ENCODE peak calls at places on chromosomes 1 and 21, in nine cellular contexts. One of them, this sample, is unnamed.

GRCh38 chr1:5643360-5644090 is 348.7 kb downstream of the NPHP4 start:
- DNase-seq in left ventricle myocardium inferior: no peak
- DNase-seq in lower lobe of right lung: no peak
- DNase-seq in tibial nerve: no peak
- DNase-seq in pancreas: peak; percentile 42
- DNase-seq in MM.1S: no peak
- DNase-seq in neural progenitor cell: no peak
- DNase-seq in GM23338: no peak
- DNase-seq in CD8-positive, alpha-beta T cell: no peak
- DNase-seq in this sample: no peak

GRCh38 chr1:203544485-203544884 is 50.5 kb downstream of the OPTC start:
- DNase-seq in pancreas: no peak
- DNase-seq in GM23338: peak; percentile 74
- DNase-seq in CD8-positive, alpha-beta T cell: no peak
- DNase-seq in MM.1S: no peak
- DNase-seq in left ventricle myocardium inferior: no peak
- DNase-seq in tibial nerve: no peak
- DNase-seq in neural progenitor cell: no peak
- DNase-seq in lower lobe of right lung: no peak
- DNase-seq in this sample: no peak

GRCh38 chr1:157170677-157171515 is 32.7 kb upstream of the ETV3 start:
- DNase-seq in tibial nerve: no peak
- DNase-seq in CD8-positive, alpha-beta T cell: no peak
- DNase-seq in GM23338: peak; percentile 87
- DNase-seq in lower lobe of right lung: peak; percentile 67
- DNase-seq in left ventricle myocardium inferior: no peak
- DNase-seq in MM.1S: peak; percentile 82
- DNase-seq in neural progenitor cell: peak; percentile 73
- DNase-seq in pancreas: peak; percentile 77
- DNase-seq in this sample: no peak

GRCh38 chr21:46027855-46028493 is 46.4 kb downstream of the COL6A1 start:
- DNase-seq in left ventricle myocardium inferior: no peak
- DNase-seq in lower lobe of right lung: no peak
- DNase-seq in MM.1S: no peak
- DNase-seq in pancreas: no peak
- DNase-seq in neural progenitor cell: no peak
- DNase-seq in CD8-positive, alpha-beta T cell: no peak
- DNase-seq in tibial nerve: no peak
- DNase-seq in GM23338: no peak
- DNase-seq in this sample: no peak

GRCh38 chr1:197924516-197925123 is 7.4 kb downstream of the LHX9 start:
- DNase-seq in CD8-positive, alpha-beta T cell: no peak
- DNase-seq in pancreas: no peak
- DNase-seq in tibial nerve: no peak
- DNase-seq in MM.1S: peak; percentile 59
- DNase-seq in left ventricle myocardium inferior: no peak
- DNase-seq in neural progenitor cell: peak; percentile 72
- DNase-seq in GM23338: peak; percentile 82
- DNase-seq in lower lobe of right lung: no peak
- DNase-seq in this sample: no peak

GRCh38 chr1:116944613-116945012 is 34.9 kb downstream of the PTGFRN start:
- DNase-seq in GM23338: no peak
- DNase-seq in lower lobe of right lung: no peak
- DNase-seq in MM.1S: no peak
- DNase-seq in left ventricle myocardium inferior: no peak
- DNase-seq in neural progenitor cell: no peak
- DNase-seq in CD8-positive, alpha-beta T cell: no peak
- DNase-seq in pancreas: no peak
- DNase-seq in tibial nerve: no peak
- DNase-seq in this sample: no peak

GRCh38 chr1:232316864-232317263 is 313.1 kb downstream of the SIPA1L2 start:
- DNase-seq in GM23338: no peak
- DNase-seq in MM.1S: no peak
- DNase-seq in neural progenitor cell: no peak
- DNase-seq in left ventricle myocardium inferior: no peak
- DNase-seq in tibial nerve: no peak
- DNase-seq in lower lobe of right lung: no peak
- DNase-seq in pancreas: no peak
- DNase-seq in CD8-positive, alpha-beta T cell: no peak
- DNase-seq in this sample: no peak

GRCh38 chr1:167544447-167544846 is 9.1 kb downstream of the CREG1 start:
- DNase-seq in left ventricle myocardium inferior: no peak
- DNase-seq in lower lobe of right lung: no peak
- DNase-seq in CD8-positive, alpha-beta T cell: no peak
- DNase-seq in neural progenitor cell: no peak
- DNase-seq in tibial nerve: no peak
- DNase-seq in MM.1S: no peak
- DNase-seq in pancreas: no peak
- DNase-seq in GM23338: no peak
- DNase-seq in this sample: no peak

GRCh38 chr1:75092141-75092540 is 42.0 kb upstream of the LHX8 start:
- DNase-seq in MM.1S: peak; percentile 49
- DNase-seq in pancreas: no peak
- DNase-seq in neural progenitor cell: no peak
- DNase-seq in CD8-positive, alpha-beta T cell: no peak
- DNase-seq in left ventricle myocardium inferior: no peak
- DNase-seq in GM23338: peak; percentile 78
- DNase-seq in lower lobe of right lung: no peak
- DNase-seq in tibial nerve: no peak
- DNase-seq in this sample: no peak

GRCh38 chr1:87686137-87686490 is 357.4 kb downstream of the LMO4 start:
- DNase-seq in GM23338: no peak
- DNase-seq in pancreas: no peak
- DNase-seq in lower lobe of right lung: no peak
- DNase-seq in MM.1S: no peak
- DNase-seq in CD8-positive, alpha-beta T cell: no peak
- DNase-seq in neural progenitor cell: no peak
- DNase-seq in tibial nerve: no peak
- DNase-seq in left ventricle myocardium inferior: no peak
- DNase-seq in this sample: no peak

GRCh38 chr1:75125161-75125681 is 9.0 kb upstream of the LHX8 start:
- DNase-seq in GM23338: no peak
- DNase-seq in tibial nerve: no peak
- DNase-seq in lower lobe of right lung: no peak
- DNase-seq in MM.1S: no peak
- DNase-seq in left ventricle myocardium inferior: no peak
- DNase-seq in neural progenitor cell: no peak
- DNase-seq in CD8-positive, alpha-beta T cell: no peak
- DNase-seq in pancreas: no peak
- DNase-seq in this sample: no peak

GRCh38 chr1:204320413-204320812 is 39.3 kb downstream of the PLEKHA6 start:
- DNase-seq in lower lobe of right lung: no peak
- DNase-seq in CD8-positive, alpha-beta T cell: no peak
- DNase-seq in neural progenitor cell: no peak
- DNase-seq in pancreas: no peak
- DNase-seq in MM.1S: no peak
- DNase-seq in left ventricle myocardium inferior: no peak
- DNase-seq in tibial nerve: no peak
- DNase-seq in GM23338: no peak
- DNase-seq in this sample: no peak

GRCh38 chr1:210687582-210688279 is 359.0 kb downstream of the HHAT start:
- DNase-seq in tibial nerve: no peak
- DNase-seq in lower lobe of right lung: no peak
- DNase-seq in neural progenitor cell: no peak
- DNase-seq in MM.1S: no peak
- DNase-seq in CD8-positive, alpha-beta T cell: no peak
- DNase-seq in left ventricle myocardium inferior: no peak
- DNase-seq in GM23338: no peak
- DNase-seq in pancreas: no peak
- DNase-seq in this sample: no peak

GRCh38 chr1:39204441-39205081 is at the start of gene MACF1:
- DNase-seq in MM.1S: peak; percentile 63
- DNase-seq in GM23338: peak; percentile 56
- DNase-seq in lower lobe of right lung: no peak
- DNase-seq in pancreas: no peak
- DNase-seq in CD8-positive, alpha-beta T cell: no peak
- DNase-seq in tibial nerve: peak; percentile 32
- DNase-seq in left ventricle myocardium inferior: peak; percentile 66
- DNase-seq in neural progenitor cell: peak; percentile 62
- DNase-seq in this sample: peak; percentile 54

DNA sequence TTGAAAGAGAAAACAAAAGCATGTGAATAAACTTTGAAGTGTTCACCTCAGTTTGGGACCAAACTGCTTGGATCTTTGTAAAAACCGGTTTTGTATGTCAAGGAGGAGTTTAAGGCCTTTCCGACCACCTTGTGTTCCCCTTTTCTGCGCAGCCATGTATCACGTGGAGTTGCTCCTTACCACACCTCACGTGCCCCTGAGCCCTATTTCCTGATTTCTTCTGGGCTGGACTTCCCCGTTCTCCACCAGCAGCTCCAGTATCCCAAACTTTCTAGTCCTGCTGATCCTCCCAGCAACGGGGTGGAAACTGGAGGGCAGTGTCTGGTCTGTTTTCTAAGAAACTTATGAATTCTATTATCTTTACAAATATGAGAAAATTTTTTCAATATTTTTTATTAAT is 1.6 kb upstream of the SH3D21 start:
- DNase-seq in left ventricle myocardium inferior: no peak
- DNase-seq in GM23338: no peak
- DNase-seq in MM.1S: no peak
- DNase-seq in lower lobe of right lung: peak; percentile 57
- DNase-seq in CD8-positive, alpha-beta T cell: no peak
- DNase-seq in neural progenitor cell: no peak
- DNase-seq in tibial nerve: no peak
- DNase-seq in pancreas: no peak
- DNase-seq in this sample: peak; percentile 69
- H3K36me3 ChIP-seq in left ventricle myocardium inferior: peaks cover 51% of the 10 kb centered on the region
- H3K36me3 ChIP-seq in GM23338: peaks cover 25% of the 10 kb centered on the region
- H3K36me3 ChIP-seq in MM.1S: peaks cover 17% of the 10 kb centered on the region
- H3K36me3 ChIP-seq in lower lobe of right lung: peaks cover 51% of the 10 kb centered on the region
- H3K36me3 ChIP-seq in CD8-positive, alpha-beta T cell: peaks cover 39% of the 10 kb centered on the region
- H3K36me3 ChIP-seq in neural progenitor cell: peaks cover 4% of the 10 kb centered on the region
- H3K36me3 ChIP-seq in tibial nerve: peaks cover 51% of the 10 kb centered on the region
- H3K36me3 ChIP-seq in pancreas: peaks cover 20% of the 10 kb centered on the region
- H3K36me3 ChIP-seq in this sample: peaks cover 15% of the 10 kb centered on the region

DNA sequence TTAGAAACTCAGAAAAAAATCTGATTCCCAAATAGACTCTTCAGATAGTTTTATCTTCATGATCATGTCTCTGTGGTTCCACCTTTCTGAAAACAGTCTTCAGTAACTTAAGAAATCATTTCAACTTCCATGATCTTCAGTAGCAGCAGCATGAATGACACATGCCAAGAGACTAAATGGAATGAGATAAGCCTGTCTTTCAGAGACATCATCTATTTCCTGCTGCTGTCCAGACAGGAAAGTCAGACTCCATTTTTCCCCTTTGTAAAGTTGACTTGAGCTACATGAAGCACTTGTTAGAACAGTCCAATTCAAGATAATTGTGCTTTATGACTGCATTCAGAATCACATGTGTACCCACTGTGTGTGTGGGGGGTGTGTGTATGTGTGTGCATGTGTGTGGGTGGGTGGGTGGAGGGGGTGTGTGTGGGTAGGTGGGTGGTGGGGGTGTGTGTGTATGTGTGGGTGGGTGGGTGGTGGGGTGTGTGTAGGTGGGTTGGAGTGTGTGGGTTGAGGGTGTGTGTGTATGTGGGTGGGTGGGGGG is 58.8 kb downstream of the CLIC4 start:
- DNase-seq in GM23338: no peak
- DNase-seq in neural progenitor cell: no peak
- DNase-seq in left ventricle myocardium inferior: no peak
- DNase-seq in MM.1S: no peak
- DNase-seq in lower lobe of right lung: no peak
- DNase-seq in pancreas: no peak
- DNase-seq in tibial nerve: no peak
- DNase-seq in CD8-positive, alpha-beta T cell: no peak
- DNase-seq in this sample: no peak
- H3K4me1 ChIP-seq in GM23338: peaks cover 8% of the 10 kb centered on the region
- H3K4me1 ChIP-seq in neural progenitor cell: no peaks in the 10 kb centered on the region
- H3K4me1 ChIP-seq in left ventricle myocardium inferior: peaks cover 79% of the 10 kb centered on the region
- H3K4me1 ChIP-seq in MM.1S: no peaks in the 10 kb centered on the region
- H3K4me1 ChIP-seq in lower lobe of right lung: peaks cover 70% of the 10 kb centered on the region
- H3K4me1 ChIP-seq in pancreas: peaks cover 10% of the 10 kb centered on the region
- H3K4me1 ChIP-seq in tibial nerve: peaks cover 21% of the 10 kb centered on the region
- H3K4me1 ChIP-seq in CD8-positive, alpha-beta T cell: no peaks in the 10 kb centered on the region
- H3K4me1 ChIP-seq in this sample: peaks cover 56% of the 10 kb centered on the region

GRCh38 chr1:118961156-118961555 is 27.0 kb downstream of the TBX15 start:
- DNase-seq in neural progenitor cell: no peak
- DNase-seq in tibial nerve: no peak
- DNase-seq in CD8-positive, alpha-beta T cell: no peak
- DNase-seq in pancreas: no peak
- DNase-seq in left ventricle myocardium inferior: no peak
- DNase-seq in MM.1S: no peak
- DNase-seq in GM23338: no peak
- DNase-seq in lower lobe of right lung: no peak
- DNase-seq in this sample: no peak
- H3K27ac ChIP-seq in neural progenitor cell: no peak overlapping the region
- H3K27ac ChIP-seq in tibial nerve: no peak overlapping the region
- H3K27ac ChIP-seq in CD8-positive, alpha-beta T cell: no peak overlapping the region
- H3K27ac ChIP-seq in pancreas: no peak overlapping the region
- H3K27ac ChIP-seq in left ventricle myocardium inferior: no peak overlapping the region
- H3K27ac ChIP-seq in MM.1S: peak overlapping the region; percentile 93
- H3K27ac ChIP-seq in GM23338: no peak overlapping the region
- H3K27ac ChIP-seq in lower lobe of right lung: no peak overlapping the region
- H3K27ac ChIP-seq in this sample: no peak overlapping the region

GRCh38 chr1:35832515-35832914 is 24.7 kb downstream of the AGO4 start:
- DNase-seq in left ventricle myocardium inferior: no peak
- DNase-seq in GM23338: no peak
- DNase-seq in lower lobe of right lung: no peak
- DNase-seq in neural progenitor cell: no peak
- DNase-seq in MM.1S: no peak
- DNase-seq in tibial nerve: no peak
- DNase-seq in pancreas: no peak
- DNase-seq in CD8-positive, alpha-beta T cell: no peak
- DNase-seq in this sample: no peak

GRCh38 chr1:35835398-35835797 is 27.6 kb downstream of the AGO4 start:
- DNase-seq in MM.1S: no peak
- DNase-seq in GM23338: peak; percentile 11
- DNase-seq in CD8-positive, alpha-beta T cell: no peak
- DNase-seq in tibial nerve: no peak
- DNase-seq in lower lobe of right lung: no peak
- DNase-seq in left ventricle myocardium inferior: no peak
- DNase-seq in pancreas: no peak
- DNase-seq in neural progenitor cell: no peak
- DNase-seq in this sample: no peak

GRCh38 chr1:35834218-35834617 is 26.4 kb downstream of the AGO4 start:
- DNase-seq in left ventricle myocardium inferior: no peak
- DNase-seq in neural progenitor cell: no peak
- DNase-seq in lower lobe of right lung: no peak
- DNase-seq in pancreas: no peak
- DNase-seq in tibial nerve: no peak
- DNase-seq in CD8-positive, alpha-beta T cell: no peak
- DNase-seq in GM23338: no peak
- DNase-seq in MM.1S: no peak
- DNase-seq in this sample: no peak

GRCh38 chr1:35836734-35837133 is 28.9 kb downstream of the AGO4 start:
- DNase-seq in left ventricle myocardium inferior: no peak
- DNase-seq in MM.1S: no peak
- DNase-seq in neural progenitor cell: no peak
- DNase-seq in pancreas: no peak
- DNase-seq in CD8-positive, alpha-beta T cell: no peak
- DNase-seq in tibial nerve: no peak
- DNase-seq in GM23338: no peak
- DNase-seq in lower lobe of right lung: no peak
- DNase-seq in this sample: no peak

DNA sequence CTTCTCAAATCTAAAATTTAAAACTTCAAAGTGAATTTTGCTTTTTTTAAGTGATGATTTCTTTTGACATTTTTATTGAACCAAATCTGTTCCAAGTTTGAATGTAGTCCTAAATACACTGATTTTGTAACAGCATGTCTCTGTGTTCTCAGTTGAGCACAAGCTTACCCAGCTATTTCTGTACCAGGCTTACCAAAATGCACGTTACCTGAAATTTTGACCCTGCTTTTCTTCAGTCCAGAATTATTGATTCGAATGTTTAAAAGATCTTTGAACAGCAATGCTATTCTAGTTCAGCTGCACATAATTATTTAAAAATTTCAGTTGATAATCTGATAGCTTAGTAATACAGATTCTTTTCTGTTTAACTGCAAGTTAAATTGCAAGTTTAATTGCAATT is 25.6 kb downstream of the AGO4 start:
- DNase-seq in lower lobe of right lung: no peak
- DNase-seq in GM23338: no peak
- DNase-seq in CD8-positive, alpha-beta T cell: no peak
- DNase-seq in pancreas: no peak
- DNase-seq in MM.1S: no peak
- DNase-seq in neural progenitor cell: no peak
- DNase-seq in left ventricle myocardium inferior: no peak
- DNase-seq in tibial nerve: no peak
- DNase-seq in this sample: no peak
- H3K36me3 ChIP-seq in lower lobe of right lung: peaks cover 99% of the 10 kb centered on the region
- H3K36me3 ChIP-seq in GM23338: peaks cover 6% of the 10 kb centered on the region
- H3K36me3 ChIP-seq in CD8-positive, alpha-beta T cell: no peaks in the 10 kb centered on the region
- H3K36me3 ChIP-seq in pancreas: peaks cover 3% of the 10 kb centered on the region
- H3K36me3 ChIP-seq in MM.1S: no peaks in the 10 kb centered on the region
- H3K36me3 ChIP-seq in neural progenitor cell: peaks cover 33% of the 10 kb centered on the region
- H3K36me3 ChIP-seq in left ventricle myocardium inferior: peaks cover 95% of the 10 kb centered on the region
- H3K36me3 ChIP-seq in tibial nerve: peaks cover 90% of the 10 kb centered on the region
- H3K36me3 ChIP-seq in this sample: peaks cover 79% of the 10 kb centered on the region